ENCODE peak calls at places on chromosomes 12 and 14, in nine cellular contexts. C is GM12891; W is left ventricle myocardium superior; L is T47D; P is breast epithelium; F is stimulated activated CD4-positive, alpha-beta T cell treated with anti-CD3 and anti-CD28 coated beads, Interleukin-4, amount 100 ng/mL, for 24 hours; Z is GM04504; M is hippocampal formation; D is kidney. Q is an unnamed sample.

GRCh38 chr14:22906073-22906472 is 12.9 kb downstream of the RBM23 start:
- DNase-seq in D (no peak), F (no peak), W (no peak), M (no peak), Z (no peak), P (no peak), C (no peak), L (no peak), Q (no peak)

GRCh38 chr14:103056322-103057027 is 874 bp downstream of the CDC42BPB start:
- DNase-seq in P (no peak), W (peak), C (no peak), D (peak), M (no peak), F (no peak), L (peak), Z (peak), Q (peak)

GRCh38 chr12:106256524-106256923 is 8.7 kb upstream of the CKAP4 start:
- DNase-seq in W (no peak), Z (no peak), C (no peak), M (no peak), L (no peak), P (no peak), F (no peak), D (no peak), Q (no peak)

GRCh38 chr12:119883234-119883633 is 6.1 kb upstream of the CIT start:
- DNase-seq in L (no peak), C (no peak), D (no peak), Z (no peak), F (no peak), P (no peak), M (no peak), W (no peak), Q (no peak)

GRCh38 chr12:9648701-9649531 is 20.6 kb upstream of the CLEC2D start:
- DNase-seq in F (no peak), C (no peak), Z (no peak), P (no peak), D (no peak), W (no peak), L (no peak), M (no peak), Q (no peak)

GRCh38 chr14:73795974-73796373 is 55.7 kb upstream of the PTGR2 start:
- DNase-seq in Z (no peak), L (peak), W (no peak), F (no peak), P (no peak), C (no peak), M (no peak), D (no peak), Q (no peak)

GRCh38 chr14:101719708-101720107 is 41.8 kb upstream of the PPP2R5C start:
- DNase-seq in W (no peak), C (no peak), F (no peak), M (no peak), Z (no peak), D (no peak), P (no peak), L (no peak), Q (no peak)

GRCh38 chr12:115210533-115211252 is 526.7 kb upstream of the TBX3 start:
- DNase-seq in F (no peak), D (no peak), W (peak), Z (no peak), P (no peak), C (no peak), M (no peak), L (no peak), Q (no peak)

GRCh38 chr12:48956279-48957140 is 777 bp downstream of the ARF3 start:
- DNase-seq in F (peak), M (peak), Z (peak), D (peak), C (no peak), P (peak), L (peak), W (peak), Q (peak)

GRCh38 chr12:45732936-45733335 is 3.4 kb downstream of the ARID2 start:
- DNase-seq in D (no peak), F (no peak), W (no peak), M (no peak), L (no peak), C (no peak), P (no peak), Z (no peak), Q (no peak)

GRCh38 chr12:28996688-28997087 is 152.4 kb upstream of the FAR2 start:
- DNase-seq in F (no peak), Z (no peak), W (no peak), C (no peak), D (no peak), L (no peak), P (no peak), M (no peak), Q (no peak)

GRCh38 chr14:76109087-76109880 is 42.4 kb upstream of the GPATCH2L start:
- DNase-seq in Z (no peak), W (no peak), C (no peak), P (no peak), M (no peak), L (peak), D (no peak), F (no peak), Q (no peak)

GRCh38 chr12:89593233-89593632 is 67.4 kb upstream of the POC1B start:
- DNase-seq in C (no peak), L (no peak), F (no peak), M (no peak), P (no peak), Z (no peak), D (no peak), W (no peak), Q (no peak)

GRCh38 chr14:26199599-26200370 is 398.0 kb downstream of the NOVA1 start:
- DNase-seq in M (no peak), P (no peak), D (no peak), L (peak), W (no peak), C (no peak), Z (peak), F (no peak), Q (no peak)

GRCh38 chr14:76761849-76762616 is 765 bp downstream of the VASH1 start:
- DNase-seq in L (no peak), P (no peak), D (peak), M (peak), Z (no peak), W (peak), F (no peak), C (no peak), Q (peak)